ENCODE peak calls at places on chromosomes 13 and 19, in seven cellular contexts. E, B, Z, D, H, W and F are unnamed samples.

GRCh38 chr19:40054632-40055031 is 1.4 kb downstream of the ZNF780B start:
- DNase-seq in E (no peak), B (no peak), H (no peak), D (no peak), Z (no peak), W (no peak), F (no peak)

GRCh38 chr19:640156-640548 is 473 bp downstream of the FGF22 start:
- DNase-seq in H (no peak), D (no peak), B (no peak), W (no peak), Z (no peak), E (no peak), F (no peak)

GRCh38 chr19:18282788-18283141 is 1.3 kb upstream of the JUND start:
- DNase-seq in E (no peak), D (no peak), H (peak), B (peak), W (no peak), Z (no peak), F (no peak)

GRCh38 chr13:95643009-95643408 is 1.5 kb downstream of the DZIP1 start:
- DNase-seq in B (no peak), W (no peak), E (no peak), Z (no peak), H (no peak), D (no peak), F (no peak)

GRCh38 chr19:9917322-9917721 is 19.0 kb downstream of the OLFM2 start:
- DNase-seq in Z (peak), W (no peak), H (peak), D (peak), B (no peak), E (peak), F (peak)

GRCh38 chr13:32639502-32640105 is 53.4 kb downstream of the PDS5B start:
- DNase-seq in H (peak), B (peak), D (peak), W (peak), Z (peak), E (peak), F (peak)

GRCh38 chr19:21680026-21680425 is 87.4 kb downstream of the ZNF100 start:
- DNase-seq in D (no peak), H (no peak), W (no peak), B (no peak), Z (no peak), E (no peak), F (no peak)

GRCh38 chr19:42471554-42472249 is 29.0 kb upstream of the CXCL17 start:
- DNase-seq in W (no peak), Z (no peak), E (peak), H (no peak), D (no peak), B (no peak), F (peak)

GRCh38 chr13:73036566-73036965 is 22.2 kb upstream of the KLF5 start:
- DNase-seq in H (no peak), D (no peak), E (no peak), B (no peak), Z (no peak), W (no peak), F (no peak)

GRCh38 chr13:41361501-41361900 is 50.4 kb downstream of the NAA16 start:
- DNase-seq in Z (no peak), B (no peak), E (no peak), D (no peak), H (no peak), W (no peak), F (no peak)

GRCh38 chr13:27339299-27339698 is 68.7 kb downstream of the RASL11A start:
- DNase-seq in D (peak), W (no peak), H (no peak), Z (peak), B (no peak), E (peak), F (peak)

GRCh38 chr13:68439821-68440220 is 1209.7 kb upstream of the PCDH9 start:
- DNase-seq in Z (no peak), H (no peak), D (no peak), B (no peak), W (no peak), E (peak), F (peak)

GRCh38 chr13:110302154-110302553 is 4.8 kb downstream of the COL4A1 start:
- DNase-seq in E (no peak), D (no peak), Z (no peak), B (no peak), W (no peak), H (peak), F (no peak)

GRCh38 chr19:996051-996838 is 4.0 kb upstream of the GRIN3B start:
- DNase-seq in Z (peak), D (peak), H (peak), B (no peak), W (no peak), E (peak), F (peak)

GRCh38 chr19:47271949-47272348 is 2.7 kb upstream of the INAFM1 start:
- DNase-seq in W (no peak), H (no peak), E (no peak), D (no peak), B (no peak), Z (no peak), F (no peak)

GRCh38 chr13:59374720-59375119 is 789.0 kb downstream of the DIAPH3 start:
- DNase-seq in Z (no peak), W (no peak), B (no peak), E (no peak), H (no peak), D (no peak), F (no peak)

GRCh38 chr19:56930647-56931592 is 90.4 kb upstream of the PEG3 start:
- DNase-seq in W (no peak), H (no peak), B (no peak), Z (no peak), E (no peak), D (no peak), F (no peak)

GRCh38 chr13:106318941-106319411 is 216.5 kb downstream of the EFNB2 start:
- DNase-seq in Z (no peak), D (peak), B (no peak), W (no peak), H (peak), E (peak), F (peak)

GRCh38 chr13:49042476-49042875 is 66.8 kb downstream of the FNDC3A start:
- DNase-seq in W (no peak), E (no peak), B (no peak), Z (no peak), D (no peak), H (no peak), F (no peak)

GRCh38 chr19:36488816-36489138 is 584 bp downstream of the ZNF566 start:
- DNase-seq in E (no peak), D (peak), W (peak), Z (no peak), H (no peak), B (no peak), F (no peak)

GRCh38 chr19:41408256-41408655 is 10.6 kb downstream of the BCKDHA start:
- DNase-seq in Z (no peak), D (no peak), W (no peak), B (no peak), H (no peak), E (no peak), F (no peak)
- TF ChIP-seq CTCF in Z (no peak), D (no peak), W (no peak), B (no peak), H (no peak), E (no peak), F (no peak)

DNA sequence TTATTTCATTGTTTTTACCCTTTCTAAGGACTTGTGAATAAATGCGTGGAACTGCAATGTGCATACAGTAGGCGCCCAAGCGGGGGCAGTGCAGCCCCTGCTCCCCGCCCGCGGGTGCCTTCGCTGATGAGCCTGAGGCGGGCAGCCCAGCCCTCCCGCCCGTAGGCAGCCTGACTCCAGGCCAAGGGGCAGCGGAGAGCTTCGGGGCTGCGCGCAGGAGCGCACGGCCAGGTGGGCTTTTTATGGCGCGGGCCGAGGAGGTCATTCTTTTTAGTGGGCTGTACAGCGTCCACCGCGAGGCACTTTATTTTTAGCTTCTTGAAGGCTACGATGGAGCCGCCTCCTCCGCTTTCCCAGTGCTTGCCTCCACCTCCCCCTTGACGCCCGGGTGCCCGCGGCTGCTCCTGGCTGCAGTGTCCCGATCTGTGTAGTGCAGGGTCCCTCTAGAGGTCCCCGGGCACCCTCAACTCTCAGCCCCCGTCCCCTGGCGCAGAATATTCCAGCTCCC is 60.5 kb downstream of the CCNE1 start:
- DNase-seq in W (no peak), D (peak), E (peak), H (no peak), B (no peak), Z (peak), F (no peak)
- TF ChIP-seq CTCF in W (no peak), D (no peak), E (peak), H (no peak), B (no peak), Z (peak), F (no peak)

DNA sequence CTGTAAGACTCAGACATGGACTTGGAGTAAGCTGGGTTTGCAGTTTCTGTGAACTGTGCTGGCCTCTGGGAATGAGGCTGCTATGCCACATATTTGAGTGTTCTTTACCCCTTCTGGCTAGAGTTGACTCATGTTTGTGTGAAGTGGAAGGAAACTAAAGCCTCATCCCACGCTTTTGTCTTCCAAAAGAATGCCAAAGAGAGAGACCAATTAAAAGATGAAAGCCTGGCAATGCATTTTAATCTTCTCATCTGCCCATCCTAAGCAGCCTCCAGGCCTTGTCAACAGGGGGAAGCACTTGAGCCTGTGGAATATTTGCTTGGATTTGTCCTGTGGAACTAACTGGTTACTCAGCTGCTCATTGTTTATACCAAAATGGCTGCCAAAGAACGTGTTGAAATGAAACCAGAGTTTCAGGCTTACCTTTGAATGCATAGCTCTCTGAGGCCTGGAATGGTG is 49.1 kb downstream of the LMO7 start:
- DNase-seq in E (peak), D (peak), H (no peak), B (no peak), Z (no peak), W (no peak), F (peak)
- TF ChIP-seq CTCF in E (peak), D (peak), H (no peak), B (no peak), Z (no peak), W (no peak), F (no peak)

GRCh38 chr19:11435057-11435832 is at the start of the genes ODAD3 and PRKCSH:
- DNase-seq in D (peak), Z (peak), E (peak), H (peak), B (peak), W (peak), F (peak)
- TF ChIP-seq CTCF in D (peak), Z (peak), E (peak), H (peak), B (peak), W (peak), F (peak)